ENCODE peak calls at places on chromosomes 5 and 9, in five cellular contexts. L is bronchial epithelial cell; G is stimulated activated CD4-positive, alpha-beta T cell treated with anti-CD3 and anti-CD28 coated beads, TNF-alpha, amount 100 ng/mL, for 24 hours; E is activated CD4-positive, alpha-beta T cell treated with anti-CD3 and anti-CD28 coated beads, Interleukin-2, amount 50 U/mL, for 1 hour; B is COR-L47. U is an unnamed sample.

GRCh38 chr5:80408976-80409926 is 1.4 kb downstream of the ZFYVE16 start:
- DNase-seq in L (no peak), G (no peak), E (no peak), B (peak; percentile 1), U (peak; percentile 0)

GRCh38 chr5:125311743-125312142 is 565.3 kb upstream of the ZNF608 start:
- DNase-seq in L (peak; percentile 97), G (no peak), E (no peak), B (no peak), U (peak; percentile 67)

GRCh38 chr5:140965905-140966292 is 377 bp upstream of the PCDHAC2 start:
- DNase-seq in L (no peak), G (no peak), E (no peak), B (no peak), U (no peak)

GRCh38 chr9:123586140-123586735 is 230.2 kb downstream of the CRB2 start:
- DNase-seq in L (no peak), G (no peak), E (no peak), B (no peak), U (no peak)

GRCh38 chr5:132283423-132284043 is 10.7 kb upstream of the SLC22A4 start:
- DNase-seq in L (peak; percentile 50), G (no peak), E (no peak), B (peak; percentile 18), U (peak; percentile 80)

GRCh38 chr9:15182755-15183154 is 124.3 kb downstream of the TTC39B start:
- DNase-seq in L (no peak), G (no peak), E (no peak), B (no peak), U (no peak)

GRCh38 chr5:56328753-56329560 is 95.8 kb upstream of the ANKRD55 start:
- DNase-seq in L (peak; percentile 89), G (peak; percentile 43), E (peak; percentile 20), B (no peak), U (peak; percentile 71)

GRCh38 chr9:79644601-79645000 is 72.8 kb downstream of the TLE4 start:
- DNase-seq in L (no peak), G (no peak), E (no peak), B (no peak), U (peak; percentile 9)

GRCh38 chr9:83956288-83957028 is 23.6 kb downstream of the HNRNPK start:
- DNase-seq in L (no peak), G (peak; percentile 69), E (peak; percentile 40), B (peak; percentile 67), U (peak; percentile 70)

GRCh38 chr5:14109041-14109747 is 33.9 kb upstream of the TRIO start:
- DNase-seq in L (peak; percentile 86), G (peak; percentile 37), E (no peak), B (no peak), U (peak; percentile 71)

GRCh38 chr9:106059886-106060285 is 365.5 kb downstream of the TMEM38B start:
- DNase-seq in L (no peak), G (no peak), E (no peak), B (no peak), U (no peak)

GRCh38 chr5:135950611-135951010 is 4.2 kb downstream of the LECT2 start:
- DNase-seq in L (no peak), G (no peak), E (no peak), B (no peak), U (peak; percentile 31)

GRCh38 chr5:69528015-69528414 is 32.0 kb upstream of the GTF2H2C start:
- DNase-seq in L (peak; percentile 53), G (no peak), E (no peak), B (no peak), U (no peak)

GRCh38 chr5:10046681-10047080 is 203.0 kb downstream of the ATPSCKMT start:
- DNase-seq in L (no peak), G (no peak), E (no peak), B (no peak), U (no peak)

GRCh38 chr5:137491121-137491520 is 8.0 kb downstream of the SPOCK1 start:
- DNase-seq in L (peak; percentile 83), G (no peak), E (no peak), B (no peak), U (peak; percentile 56)

GRCh38 chr9:133377721-133378216 is 1.6 kb downstream of the STKLD1 start:
- DNase-seq in L (no peak), G (no peak), E (no peak), B (no peak), U (peak; percentile 43)

GRCh38 chr9:20988061-20988460 is 43.4 kb downstream of the HACD4 start:
- DNase-seq in L (no peak), G (no peak), E (no peak), B (no peak), U (no peak)

GRCh38 chr9:80878556-80878955 is 810.8 kb downstream of the TLE1 start:
- DNase-seq in L (no peak), G (no peak), E (no peak), B (no peak), U (no peak)

GRCh38 chr9:20188616-20189212 is 399.9 kb upstream of the SLC24A2 start:
- DNase-seq in L (no peak), G (no peak), E (no peak), B (no peak), U (no peak)

GRCh38 chr5:31086839-31087415 is 106.6 kb upstream of the CDH6 start:
- DNase-seq in L (no peak), G (no peak), E (no peak), B (no peak), U (no peak)

GRCh38 chr5:102380174-102380573 is 84.1 kb upstream of the SLCO4C1 start:
- DNase-seq in L (no peak), G (no peak), E (no peak), B (no peak), U (no peak)

GRCh38 chr5:763998-764781 is 20.3 kb downstream of the ZDHHC11B start:
- DNase-seq in L (no peak), G (no peak), E (no peak), B (no peak), U (no peak)

GRCh38 chr5:15600035-15600434 is 100.1 kb downstream of the FBXL7 start:
- DNase-seq in L (no peak), G (no peak), E (no peak), B (no peak), U (no peak)

GRCh38 chr9:95641591-95641990 is 124.8 kb upstream of the PTCH1 start:
- DNase-seq in L (no peak), G (no peak), E (no peak), B (peak; percentile 25), U (peak; percentile 23)

GRCh38 chr5:135048286-135048685 is 14.3 kb upstream of the PITX1 start:
- DNase-seq in L (no peak), G (no peak), E (no peak), B (no peak), U (no peak)

GRCh38 chr9:75233011-75233410 is 144.7 kb downstream of the OSTF1 start:
- DNase-seq in L (peak; percentile 83), G (no peak), E (no peak), B (no peak), U (no peak)